ENCODE peak calls at places on chromosomes 11 and 22, in five cellular contexts. P is H1, R is K562, K is HepG2, U is GM12878. Y is an unnamed sample. For H3K4me1, the result is how much of the 10 kb centered on the place peaks cover.

GRCh38 chr22:18975434-18976196 is 39.5 kb upstream of the PRODH start:
- DNase-seq in P (no peak), R (no peak), K (no peak), U (no peak), Y (no peak)

GRCh38 chr11:64058494-64058893 is 22.8 kb downstream of the FLRT1 start:
- DNase-seq in P (no peak), R (no peak), K (no peak), U (no peak), Y (no peak)

GRCh38 chr11:60625262-60625661 is 74.2 kb upstream of the MS4A8 start:
- DNase-seq in P (no peak), R (peak), K (peak), U (no peak), Y (no peak)

GRCh38 chr11:107397357-107397756 is 60.3 kb downstream of the CWF19L2 start:
- DNase-seq in P (no peak), R (peak), K (no peak), U (no peak), Y (peak)

GRCh38 chr22:27962268-27963191 is 43.5 kb upstream of the PITPNB start:
- DNase-seq in P (no peak), R (no peak), K (no peak), U (no peak), Y (no peak)

GRCh38 chr11:32115406-32115805 is 24.5 kb downstream of the RCN1 start:
- DNase-seq in P (no peak), R (no peak), K (no peak), U (no peak), Y (no peak)

GRCh38 chr22:45073064-45073463 is 63.3 kb upstream of the PHF21B start:
- DNase-seq in P (no peak), R (no peak), K (no peak), U (no peak), Y (no peak)

GRCh38 chr11:6438979-6439571 is 1.7 kb downstream of the HPX start:
- DNase-seq in P (peak), R (peak), K (peak), U (no peak), Y (peak)

GRCh38 chr11:118128821-118129474 is 23.7 kb downstream of the SCN4B start:
- DNase-seq in P (no peak), R (no peak), K (no peak), U (no peak), Y (no peak)

GRCh38 chr22:27952779-27953178 is 33.7 kb upstream of the PITPNB start:
- DNase-seq in P (no peak), R (no peak), K (no peak), U (no peak), Y (no peak)

GRCh38 chr22:38214248-38215056 is 12.7 kb downstream of the MAFF start:
- DNase-seq in P (peak), R (peak), K (no peak), U (no peak), Y (no peak)

GRCh38 chr11:19953342-19953741 is 206.9 kb downstream of the DBX1 start:
- DNase-seq in P (peak), R (no peak), K (peak), U (no peak), Y (peak)

GRCh38 chr11:2151500-2152257 is 9.3 kb downstream of the INS start:
- DNase-seq in P (peak), R (peak), K (peak), U (no peak), Y (peak)

GRCh38 chr11:34621876-34622275 is 983 bp downstream of the EHF start:
- DNase-seq in P (no peak), R (no peak), K (peak), U (no peak), Y (no peak)

GRCh38 chr11:110317516-110317932 is 21.1 kb upstream of the RDX start:
- DNase-seq in P (no peak), R (peak), K (no peak), U (no peak), Y (no peak)

GRCh38 chr11:116537121-116537520 is 235.7 kb downstream of the BUD13 start:
- DNase-seq in P (no peak), R (no peak), K (no peak), U (no peak), Y (no peak)

GRCh38 chr22:22870577-22871398 is 16.8 kb upstream of the IGLL5 start:
- DNase-seq in P (no peak), R (peak), K (no peak), U (no peak), Y (no peak)

GRCh38 chr11:34345991-34346480 is 11.8 kb downstream of the ABTB2 start:
- DNase-seq in P (no peak), R (no peak), K (no peak), U (no peak), Y (no peak)

GRCh38 chr11:19905280-19905853 is 192.7 kb downstream of the NAV2 start:
- DNase-seq in P (no peak), R (peak), K (peak), U (no peak), Y (peak)

GRCh38 chr11:94545641-94546470 is 2.1 kb downstream of the FUT4 start:
- DNase-seq in P (no peak), R (no peak), K (no peak), U (no peak), Y (no peak)

GRCh38 chr11:122656631-122657101 is 1.1 kb downstream of the UBASH3B start:
- DNase-seq in P (no peak), R (no peak), K (no peak), U (no peak), Y (peak)

GRCh38 chr11:22769081-22769480 is 60.5 kb downstream of the SVIP start:
- DNase-seq in P (no peak), R (no peak), K (no peak), U (no peak), Y (no peak)

GRCh38 chr11:95531116-95531515 is 258.5 kb downstream of the FAM76B start:
- DNase-seq in P (no peak), R (no peak), K (no peak), U (no peak), Y (no peak)

GRCh38 chr22:17785185-17786184 is 11.2 kb upstream of the BID start:
- DNase-seq in P (peak), R (peak), K (peak), U (no peak), Y (peak)

GRCh38 chr11:131025421-131026126 is 109.3 kb upstream of the SNX19 start:
- DNase-seq in P (no peak), R (no peak), K (no peak), U (peak), Y (no peak)

GRCh38 chr11:27466363-27466762 is 6.2 kb downstream of the LGR4 start:
- DNase-seq in P (no peak), R (no peak), K (no peak), U (no peak), Y (no peak)

GRCh38 chr11:8720868-8721739 is 38.5 kb downstream of the RPL27A start:
- DNase-seq in P (no peak), R (no peak), K (no peak), U (no peak), Y (no peak)

GRCh38 chr11:111452146-111452545 is 60.0 kb downstream of the BTG4 start:
- DNase-seq in P (peak), R (no peak), K (no peak), U (no peak), Y (no peak)

GRCh38 chr11:9896902-9897301 is 233.0 kb downstream of the SWAP70 start:
- DNase-seq in P (no peak), R (no peak), K (no peak), U (no peak), Y (no peak)

DNA sequence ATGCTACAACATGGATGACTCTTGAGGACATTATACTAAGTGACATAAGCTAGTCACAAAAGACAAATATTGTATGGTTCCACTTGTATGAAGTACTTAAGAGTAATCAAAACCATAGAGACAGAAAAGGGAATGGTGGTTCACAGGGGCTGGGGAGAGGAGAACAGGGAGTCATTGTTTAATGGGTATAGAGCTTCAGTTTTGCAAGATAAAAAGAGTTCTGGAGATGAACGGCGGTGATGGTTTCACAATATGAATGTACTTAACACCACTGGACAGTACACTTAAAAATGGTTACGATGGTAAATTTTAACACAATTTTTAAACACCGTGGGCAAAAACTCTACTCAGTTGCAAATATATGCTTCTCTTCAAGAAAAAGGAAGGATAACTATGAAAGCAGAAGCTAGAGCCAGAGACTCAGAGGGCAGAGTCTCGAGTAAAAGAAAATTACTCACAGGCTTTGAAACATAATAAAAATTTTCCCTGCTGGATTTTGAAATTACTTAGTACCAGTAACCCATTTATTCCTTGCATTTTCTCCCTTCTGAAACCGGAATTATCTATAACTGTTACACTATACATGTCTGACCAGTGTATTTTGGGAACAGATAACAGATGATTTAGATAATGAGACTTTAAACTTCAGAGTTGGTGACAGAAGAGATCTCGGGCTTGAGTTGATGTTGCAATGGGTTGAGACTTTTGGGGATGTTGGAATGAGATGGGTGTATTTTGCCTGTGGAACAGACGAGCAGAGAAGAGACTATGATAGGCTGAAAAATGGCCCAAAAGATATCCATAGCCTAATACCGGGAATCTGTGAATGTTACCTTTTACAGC is 15.0 kb downstream of the MRTFA start:
- DNase-seq in P (no peak), R (peak), K (peak), U (no peak), Y (no peak)
- TF ChIP-seq KDM1A in P (no peak), R (no peak), K (no peak), U (no peak), Y (no peak)

DNA sequence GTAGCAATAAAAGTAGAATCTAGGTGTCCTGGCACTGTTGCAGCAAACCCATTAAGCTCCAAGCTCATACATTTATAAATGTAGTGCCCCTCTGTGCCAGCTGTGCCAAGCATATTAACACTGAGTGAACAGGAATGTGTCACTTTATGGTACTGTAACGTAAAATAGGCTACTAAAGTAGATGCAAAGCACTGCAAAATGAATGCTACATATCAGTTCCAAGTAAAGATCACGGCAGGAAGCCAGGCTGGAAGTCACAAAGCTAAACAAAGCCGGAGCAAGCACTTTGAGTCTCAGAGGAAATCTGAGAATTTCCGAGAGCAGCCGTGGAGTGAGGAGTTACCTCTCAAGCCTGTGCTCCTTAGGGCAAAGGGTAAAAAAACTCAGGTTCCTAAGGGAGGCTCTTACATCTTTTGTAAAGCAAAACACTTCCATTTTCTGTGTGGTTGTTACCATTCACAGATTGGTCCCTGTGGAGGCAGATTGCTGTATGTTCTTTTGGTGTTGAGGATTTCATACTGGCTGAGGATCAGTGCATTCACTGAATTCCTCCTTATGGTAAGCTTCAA is 85.7 kb downstream of the WNT11 start:
- DNase-seq in P (no peak), R (no peak), K (no peak), U (no peak), Y (no peak)
- H3K4me1 ChIP-seq in P (under half), R (under half), K (under half), U (under half), Y (under half)

DNA sequence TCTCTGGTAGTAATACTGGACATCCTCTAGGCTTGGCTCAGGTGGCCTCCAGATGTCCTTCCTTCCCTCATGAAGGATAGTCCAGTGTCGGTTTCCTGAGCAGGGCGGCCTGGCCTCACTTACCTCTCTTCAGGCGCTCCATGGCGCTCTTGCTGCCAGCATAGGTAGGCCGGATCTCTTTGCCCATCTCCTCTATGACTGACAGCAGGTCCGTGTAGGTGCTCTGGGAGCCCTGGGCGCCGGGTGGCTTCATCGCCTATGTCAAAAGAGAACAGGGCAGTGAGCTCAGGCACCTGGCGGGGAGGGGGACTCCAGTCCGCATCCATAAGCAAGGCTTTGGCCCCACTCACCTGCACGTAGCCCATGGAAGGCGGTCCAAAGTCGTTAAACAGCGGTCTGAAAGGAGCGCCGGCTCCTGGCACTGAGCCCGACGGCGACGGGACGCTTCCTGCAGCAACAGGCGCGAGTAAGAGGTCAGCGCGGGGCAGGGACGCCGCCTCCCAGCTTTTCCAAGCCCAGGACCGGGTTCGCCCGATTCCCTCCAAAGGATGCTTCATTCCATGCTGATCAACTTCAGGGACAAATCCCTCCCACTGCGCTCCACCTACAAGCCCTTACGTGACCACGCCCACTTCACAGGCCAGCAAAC is 596 bp downstream of the CDK2AP2 start:
- DNase-seq in P (no peak), R (peak), K (no peak), U (no peak), Y (peak)
- TF ChIP-seq KDM1A in P (peak), R (no peak), K (peak), U (no peak), Y (no peak)

GRCh38 chr11:65915101-65915820 is 3.6 kb downstream of the C11orf68 start:
- DNase-seq in P (no peak), R (no peak), K (no peak), U (no peak), Y (no peak)

GRCh38 chr11:65916391-65916790 is 2.5 kb downstream of the C11orf68 start:
- DNase-seq in P (no peak), R (no peak), K (no peak), U (no peak), Y (no peak)

GRCh38 chr11:65917077-65917433 is 1.8 kb downstream of the C11orf68 start:
- DNase-seq in P (no peak), R (no peak), K (no peak), U (no peak), Y (no peak)

GRCh38 chr11:65917434-65918210 is 1.2 kb downstream of the C11orf68 start:
- DNase-seq in P (no peak), R (no peak), K (no peak), U (no peak), Y (no peak)

DNA sequence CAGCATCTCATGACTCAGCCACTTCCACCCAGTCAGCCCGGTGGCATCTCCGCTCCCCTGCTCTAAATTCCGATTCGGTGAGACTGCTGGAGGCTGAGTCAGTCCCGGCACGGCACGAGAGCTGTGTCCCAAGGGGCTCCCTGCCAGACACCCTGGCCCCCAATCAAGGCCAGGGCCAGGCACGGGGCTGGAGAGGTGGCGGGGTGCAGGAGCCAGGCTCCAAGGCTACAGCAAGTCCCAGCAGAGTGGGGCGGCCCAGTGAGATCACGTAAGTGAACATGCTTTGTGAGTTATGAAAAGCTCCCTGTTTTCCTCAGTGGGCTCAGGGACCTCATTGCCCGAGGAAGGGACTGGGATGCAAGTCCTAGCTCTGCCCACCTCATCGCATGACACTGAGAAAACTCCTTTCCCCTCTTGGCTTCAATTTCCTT is 3.0 kb downstream of the C11orf68 start:
- DNase-seq in P (no peak), R (peak), K (peak), U (no peak), Y (peak)
- H3K4me1 ChIP-seq in P (under half), R (under half), K (half or more), U (under half), Y (half or more)

Y was measured in A549.